ENCODE peak calls at places on chromosomes 11 and 22, in seven cellular contexts. O is HT1080; G is activated CD4-positive, CD25-positive, alpha-beta regulatory T cell; I is bronchial epithelial cell; P is Ammon's horn; J is effector memory CD8-positive, alpha-beta T cell; C is caudate nucleus. S is an unnamed sample.

GRCh38 chr22:44351685-44352377 is 39.1 kb upstream of the SHISAL1 start:
- DNase-seq in P (peak), I (peak), G (no peak), C (no peak), J (no peak), O (peak), S (peak)

GRCh38 chr11:73528420-73528819 is 69.5 kb downstream of the FAM168A start:
- DNase-seq in O (no peak), G (no peak), C (no peak), P (peak), I (no peak), J (no peak), S (no peak)

GRCh38 chr11:128902515-128903066 is 11.4 kb downstream of the KCNJ5 start:
- DNase-seq in C (no peak), G (no peak), P (no peak), O (peak), I (peak), J (no peak), S (peak)

GRCh38 chr11:12079726-12080556 is 30.4 kb upstream of the MICAL2 start:
- DNase-seq in O (peak), P (peak), I (peak), C (no peak), J (no peak), G (no peak), S (peak)

GRCh38 chr11:122559734-122560382 is 95.7 kb upstream of the UBASH3B start:
- DNase-seq in I (peak), G (no peak), C (no peak), O (peak), J (no peak), P (no peak), S (peak)

GRCh38 chr11:63906585-63906984 is 10.4 kb downstream of the RCOR2 start:
- DNase-seq in I (no peak), G (peak), O (no peak), C (no peak), J (peak), P (no peak), S (peak)

GRCh38 chr11:59615132-59615636 is 390 bp downstream of the OSBP start:
- DNase-seq in P (peak), O (peak), J (peak), G (peak), C (peak), I (peak), S (peak)

GRCh38 chr11:67071420-67072284 is 15.0 kb downstream of the RHOD start:
- DNase-seq in C (no peak), G (peak), P (peak), O (no peak), I (no peak), J (peak), S (peak)

GRCh38 chr11:73326929-73327811 is 19.1 kb downstream of the ARHGEF17 start:
- DNase-seq in G (no peak), C (no peak), I (peak), O (peak), J (no peak), P (no peak), S (peak)

GRCh38 chr11:71096751-71097388 is 155.5 kb downstream of the SHANK2 start:
- DNase-seq in P (no peak), J (no peak), G (no peak), O (peak), C (no peak), I (peak), S (no peak)

GRCh38 chr22:44085743-44086741 is 61.9 kb downstream of the PARVB start:
- DNase-seq in G (no peak), O (peak), P (peak), J (no peak), I (peak), C (no peak), S (peak)

GRCh38 chr22:48746789-48747425 is 1080.8 kb downstream of the BRD1 start:
- DNase-seq in C (no peak), G (no peak), O (no peak), I (no peak), P (no peak), J (no peak), S (no peak)

GRCh38 chr11:22471405-22471804 is 133.2 kb downstream of the SLC17A6 start:
- DNase-seq in P (no peak), I (no peak), G (no peak), J (no peak), O (no peak), C (no peak), S (no peak)

GRCh38 chr11:83241291-83241946 is 44.7 kb downstream of the CCDC90B start:
- DNase-seq in C (no peak), G (no peak), O (peak), P (peak), I (peak), J (no peak), S (peak)

GRCh38 chr11:132205496-132205895 is 835.1 kb downstream of the NTM start:
- DNase-seq in P (no peak), C (no peak), I (no peak), J (no peak), O (no peak), G (no peak), S (no peak)

GRCh38 chr11:65338680-65339079 is 5.0 kb downstream of the DPF2 start:
- DNase-seq in G (no peak), J (no peak), P (no peak), C (no peak), I (no peak), O (no peak), S (no peak)

GRCh38 chr22:41532908-41533825 is 11.1 kb downstream of the POLR3H start:
- DNase-seq in P (peak), C (no peak), I (peak), G (peak), J (peak), O (peak), S (peak)

GRCh38 chr11:48093795-48094642 is 113.7 kb downstream of the PTPRJ start:
- DNase-seq in I (no peak), G (no peak), P (no peak), C (no peak), J (no peak), O (no peak), S (peak)

GRCh38 chr11:134558258-134558835 is 146.3 kb upstream of the B3GAT1 start:
- DNase-seq in G (no peak), J (no peak), P (no peak), C (no peak), O (no peak), I (no peak), S (no peak)

GRCh38 chr11:60221706-60222105 is 21.2 kb downstream of the MS4A4E start:
- DNase-seq in I (no peak), G (no peak), P (no peak), C (no peak), J (no peak), O (no peak), S (no peak)

GRCh38 chr11:95659088-95659487 is 130.5 kb downstream of the FAM76B start:
- DNase-seq in P (no peak), G (no peak), O (peak), J (no peak), I (peak), C (no peak), S (peak)

GRCh38 chr11:68822546-68822945 is 19.2 kb downstream of the CPT1A start:
- DNase-seq in O (no peak), P (no peak), C (no peak), I (no peak), G (no peak), J (no peak), S (no peak)

GRCh38 chr11:2791521-2792375 is 92.0 kb upstream of the KCNQ1OT1 start:
- DNase-seq in G (peak), J (no peak), C (no peak), O (no peak), P (no peak), I (no peak), S (no peak)

GRCh38 chr11:121630041-121630440 is 177.3 kb upstream of the SORL1-AS1 start:
- DNase-seq in J (no peak), G (no peak), O (peak), P (peak), I (peak), C (no peak), S (peak)

GRCh38 chr22:47623740-47624103 is 861.3 kb downstream of the TBC1D22A start:
- DNase-seq in I (no peak), O (no peak), P (no peak), C (no peak), J (no peak), G (no peak), S (no peak)

GRCh38 chr11:119795231-119795630 is 66.2 kb upstream of the NECTIN1 start:
- DNase-seq in O (peak), J (no peak), I (peak), C (no peak), G (no peak), P (peak), S (peak)

GRCh38 chr11:108914981-108915380 is 250.1 kb downstream of the DDX10 start:
- DNase-seq in O (no peak), G (no peak), P (no peak), J (no peak), C (no peak), I (no peak), S (no peak)

GRCh38 chr11:120305286-120305685 is 19.8 kb upstream of the TLCD5 start:
- DNase-seq in G (no peak), P (no peak), O (no peak), I (peak), C (no peak), J (no peak), S (peak)